ENCODE peak calls at places on chromosomes 12 and 14, in five cellular contexts. I, S, O, F and Y are unnamed samples.

GRCh38 chr12:33771889-33772288 is 250.4 kb upstream of the ALG10 start:
- DNase-seq in I (no peak), S (no peak), O (no peak), F (no peak), Y (no peak)

GRCh38 chr12:75964150-75964549 is 67.4 kb downstream of the PHLDA1 start:
- DNase-seq in I (peak), S (peak), O (no peak), F (no peak), Y (no peak)

GRCh38 chr12:15179672-15180071 is 41.5 kb downstream of the RERG start:
- DNase-seq in I (no peak), S (no peak), O (no peak), F (no peak), Y (no peak)

GRCh38 chr12:43284441-43284840 is 267.6 kb downstream of the ADAMTS20 start:
- DNase-seq in I (no peak), S (no peak), O (peak), F (no peak), Y (no peak)

GRCh38 chr14:76996563-76997146 is 31.9 kb downstream of the IRF2BPL start:
- DNase-seq in I (no peak), S (no peak), O (no peak), F (no peak), Y (no peak)

GRCh38 chr14:37864861-37865718 is 269.7 kb downstream of the TTC6 start:
- DNase-seq in I (no peak), S (no peak), O (peak), F (no peak), Y (no peak)

GRCh38 chr12:57190037-57190436 is 26.6 kb upstream of the NXPH4 start:
- DNase-seq in I (no peak), S (peak), O (peak), F (no peak), Y (no peak)

GRCh38 chr14:101588990-101589389 is 27.7 kb downstream of the DIO3 start:
- DNase-seq in I (no peak), S (no peak), O (peak), F (no peak), Y (peak)

GRCh38 chr14:22978873-22979671 is 3.3 kb downstream of the AJUBA start:
- DNase-seq in I (no peak), S (no peak), O (no peak), F (peak), Y (no peak)

GRCh38 chr12:68630050-68630449 is 19.4 kb downstream of the RAP1B start:
- DNase-seq in I (no peak), S (no peak), O (no peak), F (no peak), Y (no peak)

GRCh38 chr14:29558516-29558915 is 369.1 kb downstream of the PRKD1 start:
- DNase-seq in I (no peak), S (no peak), O (peak), F (no peak), Y (no peak)

GRCh38 chr14:69355955-69356321 is 42.2 kb downstream of the ERH start:
- DNase-seq in I (no peak), S (peak), O (peak), F (peak), Y (no peak)

GRCh38 chr12:80353254-80353653 is 90.8 kb upstream of the PTPRQ start:
- DNase-seq in I (no peak), S (no peak), O (peak), F (no peak), Y (no peak)

GRCh38 chr12:56373515-56373914 is 10.9 kb upstream of the APOF start:
- DNase-seq in I (no peak), S (no peak), O (no peak), F (no peak), Y (no peak)

GRCh38 chr14:85300119-85300518 is 229.8 kb upstream of the FLRT2 start:
- DNase-seq in I (no peak), S (no peak), O (no peak), F (no peak), Y (no peak)

GRCh38 chr12:14357496-14357895 is 8.0 kb upstream of the ATF7IP start:
- DNase-seq in I (no peak), S (no peak), O (no peak), F (no peak), Y (no peak)

GRCh38 chr12:102298022-102298421 is 100.4 kb upstream of the PMCH start:
- DNase-seq in I (no peak), S (no peak), O (peak), F (no peak), Y (no peak)

GRCh38 chr12:113271853-113272561 is 50.7 kb downstream of the TPCN1 start:
- DNase-seq in I (no peak), S (peak), O (peak), F (peak), Y (no peak)

GRCh38 chr12:92968201-92968813 is 39.2 kb upstream of the EEA1 start:
- DNase-seq in I (no peak), S (no peak), O (no peak), F (no peak), Y (peak)

GRCh38 chr12:102962986-102963385 is 5.5 kb downstream of the ASCL1 start:
- DNase-seq in I (no peak), S (no peak), O (no peak), F (no peak), Y (no peak)

GRCh38 chr14:104802120-104802912 is 1.4 kb downstream of the ZBTB42 start:
- DNase-seq in I (no peak), S (no peak), O (no peak), F (no peak), Y (no peak)
- TF ChIP-seq CTCF in I (no peak), S (no peak), O (no peak), F (no peak), Y (no peak)

GRCh38 chr14:103213331-103213730 is 90.1 kb downstream of the TNFAIP2 start:
- DNase-seq in I (no peak), S (no peak), O (no peak), F (no peak), Y (no peak)
- TF ChIP-seq CTCF in I (no peak), S (no peak), O (no peak), F (no peak), Y (no peak)

GRCh38 chr14:63855272-63855671 is 2.5 kb downstream of the SYNE2 start:
- DNase-seq in I (no peak), S (peak), O (no peak), F (no peak), Y (no peak)

GRCh38 chr14:63853831-63854293 is 1.1 kb downstream of the SYNE2 start:
- DNase-seq in I (no peak), S (peak), O (peak), F (peak), Y (no peak)

GRCh38 chr14:63854330-63854729 is 1.5 kb downstream of the SYNE2 start:
- DNase-seq in I (no peak), S (no peak), O (no peak), F (no peak), Y (no peak)

GRCh38 chr14:63852271-63852816 is 460 bp upstream of the SYNE2 start:
- DNase-seq in I (no peak), S (no peak), O (peak), F (no peak), Y (no peak)

DNA sequence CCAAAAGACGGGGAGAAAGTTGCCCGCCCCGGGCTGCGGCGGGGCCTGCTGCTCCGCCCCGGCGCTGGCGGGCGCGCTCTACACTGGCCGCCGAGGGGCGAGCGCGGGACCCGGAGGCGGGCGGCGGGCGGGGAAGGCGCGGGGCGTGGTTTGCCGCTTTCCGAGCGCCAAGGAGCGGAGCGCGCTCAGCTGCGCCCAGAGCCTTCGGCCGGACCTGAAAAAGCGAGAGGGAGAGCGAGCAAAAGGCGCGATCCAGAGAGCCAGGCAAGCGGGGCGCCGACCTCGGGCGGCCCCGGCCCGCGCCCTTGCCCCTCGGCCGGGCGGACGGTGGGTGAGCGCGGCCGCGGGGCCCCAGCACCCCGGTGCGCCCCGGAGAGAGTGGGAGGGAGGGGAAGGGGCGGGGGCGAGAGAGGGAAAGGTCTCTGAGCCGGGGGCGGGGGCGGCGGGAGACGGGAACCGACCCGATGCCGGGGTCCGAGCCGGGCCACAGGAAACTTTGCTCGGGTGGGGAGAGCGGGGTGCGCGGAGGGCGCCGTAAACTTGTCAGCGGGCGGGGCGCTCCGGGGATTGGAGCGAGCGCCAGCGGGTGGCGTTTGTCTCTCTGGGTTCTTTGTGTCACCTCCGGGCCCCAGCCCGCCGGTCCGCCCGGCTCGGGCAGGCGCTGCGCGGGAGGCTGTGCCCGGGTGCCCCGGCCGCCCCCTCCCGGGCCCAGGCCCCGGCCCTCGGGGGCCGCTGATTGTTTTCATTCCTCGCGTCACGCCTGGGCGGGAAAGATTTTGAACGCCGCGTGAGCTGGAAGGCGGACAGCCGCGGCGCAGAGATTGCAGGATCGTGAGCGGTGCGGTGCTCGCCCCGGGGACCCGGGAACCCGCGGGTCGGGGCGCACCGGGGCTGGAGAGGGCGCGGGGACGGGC is at the start of gene SYNE2:
- DNase-seq in I (no peak), S (peak), O (peak), F (peak), Y (peak)
- TF ChIP-seq CTCF in I (no peak), S (no peak), O (no peak), F (no peak), Y (peak)

GRCh38 chr12:64351265-64351664 is 39.3 kb downstream of the C12orf56 start:
- DNase-seq in I (no peak), S (no peak), O (no peak), F (no peak), Y (no peak)

GRCh38 chr12:64347630-64348029 is 42.9 kb downstream of the C12orf56 start:
- DNase-seq in I (no peak), S (no peak), O (no peak), F (no peak), Y (no peak)

DNA sequence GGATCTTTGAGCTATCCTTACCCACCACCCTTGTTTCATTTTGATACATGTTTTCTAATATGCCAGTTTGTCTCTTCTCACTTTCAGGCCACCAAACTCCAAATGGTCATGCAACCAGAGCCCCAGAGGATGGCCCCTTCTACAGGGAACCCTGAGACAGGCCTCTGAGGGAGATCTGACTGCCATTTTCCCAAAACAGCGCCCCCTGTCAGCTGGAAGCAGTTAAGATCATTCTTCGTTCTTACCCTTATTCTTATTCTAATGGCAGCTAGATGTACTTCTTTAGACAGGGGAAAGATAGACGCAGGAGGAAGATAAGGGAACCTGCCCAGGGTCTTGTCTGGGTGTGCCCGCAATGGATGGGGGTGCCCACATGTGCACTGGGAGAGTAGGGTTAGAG is 38.4 kb downstream of the C12orf56 start:
- DNase-seq in I (no peak), S (no peak), O (no peak), F (no peak), Y (no peak)
- TF ChIP-seq CTCF in I (no peak), S (no peak), O (no peak), F (no peak), Y (no peak)

GRCh38 chr12:40312982-40313576 is 88.3 kb downstream of the LRRK2 start:
- DNase-seq in I (no peak), S (no peak), O (peak), F (no peak), Y (no peak)
- TF ChIP-seq CTCF in I (peak), S (peak), O (peak), F (no peak), Y (peak)